ENCODE peak calls at places on chromosomes 6 and 20, in four cellular contexts. E, G, N and C are unnamed samples. For H3K27me3, the result is how much of the 10 kb centered on the place peaks cover.

GRCh38 chr6:112197636-112198035 is 56.7 kb downstream of the LAMA4 start:
- DNase-seq in G (no peak), N (no peak), E (no peak), C (no peak)

GRCh38 chr20:25058051-25058796 is at the start of gene ACSS1:
- DNase-seq in N (no peak), G (no peak), E (no peak), C (peak)

GRCh38 chr6:44039839-44040350 is 87.4 kb downstream of the MRPL14 start:
- DNase-seq in E (no peak), G (no peak), N (no peak), C (no peak)

GRCh38 chr6:51214442-51214841 is 395.8 kb downstream of the TFAP2B start:
- DNase-seq in N (no peak), E (no peak), G (no peak), C (no peak)

GRCh38 chr20:3472105-3472504 is 1.3 kb downstream of the ATRN start:
- DNase-seq in G (no peak), N (no peak), E (peak), C (no peak)

GRCh38 chr6:122620902-122621301 is 10.7 kb downstream of the PKIB start:
- DNase-seq in E (peak), N (no peak), G (no peak), C (no peak)

GRCh38 chr6:51182884-51183283 is 364.2 kb downstream of the TFAP2B start:
- DNase-seq in E (no peak), G (no peak), N (no peak), C (no peak)

GRCh38 chr6:62652692-62653328 is 366.8 kb upstream of the KHDRBS2 start:
- DNase-seq in N (no peak), E (no peak), G (no peak), C (no peak)

GRCh38 chr6:52310932-52311331 is 26.4 kb upstream of the MCM3 start:
- DNase-seq in N (peak), G (no peak), E (no peak), C (no peak)

GRCh38 chr6:169832247-169832948 is 81.0 kb downstream of the ERMARD start:
- DNase-seq in G (no peak), N (no peak), E (peak), C (no peak)

GRCh38 chr20:13396036-13396435 is 175.0 kb downstream of the ISM1 start:
- DNase-seq in G (no peak), E (no peak), N (no peak), C (no peak)

GRCh38 chr20:52318601-52319000 is 127.0 kb upstream of the ZFP64 start:
- DNase-seq in E (no peak), N (no peak), G (no peak), C (no peak)

GRCh38 chr6:88298446-88298845 is 132.3 kb upstream of the CNR1 start:
- DNase-seq in G (no peak), E (no peak), N (no peak), C (no peak)

GRCh38 chr6:89954721-89955148 is 60.5 kb downstream of the GJA10 start:
- DNase-seq in N (no peak), G (no peak), E (no peak), C (no peak)

GRCh38 chr20:31606928-31607639 is 2.0 kb downstream of the ID1 start:
- DNase-seq in G (no peak), N (no peak), E (peak), C (peak)

GRCh38 chr6:54817236-54817635 is 29.3 kb upstream of the FAM83B start:
- DNase-seq in E (no peak), G (no peak), N (no peak), C (no peak)

GRCh38 chr6:43579171-43579570 is 3.2 kb downstream of the POLH start:
- DNase-seq in N (no peak), G (no peak), E (peak), C (no peak)

GRCh38 chr6:118872318-118872717 is 21.6 kb upstream of the ASF1A start:
- DNase-seq in E (no peak), G (no peak), N (no peak), C (no peak)

GRCh38 chr6:11284996-11285395 is 52.5 kb upstream of the NEDD9 start:
- DNase-seq in N (no peak), G (no peak), E (no peak), C (no peak)

GRCh38 chr6:126614642-126615504 is 275.0 kb downstream of the CENPW start:
- DNase-seq in G (no peak), E (peak), N (no peak), C (no peak)

GRCh38 chr6:156269751-156270369 is 507.3 kb upstream of the ARID1B start:
- DNase-seq in G (no peak), E (no peak), N (no peak), C (peak)

GRCh38 chr6:134512946-134513345 is 195.0 kb upstream of the SGK1 start:
- DNase-seq in G (no peak), E (no peak), N (no peak), C (peak)

GRCh38 chr6:51936941-51937340 is 150.5 kb downstream of the PKHD1 start:
- DNase-seq in E (no peak), N (no peak), G (no peak), C (no peak)

GRCh38 chr6:165439928-165440554 is 130.6 kb upstream of the C6orf118 start:
- DNase-seq in E (peak), G (no peak), N (no peak), C (no peak)

GRCh38 chr20:19859444-19859843 is 101.4 kb downstream of the RIN2 start:
- DNase-seq in N (no peak), E (no peak), G (no peak), C (no peak)

GRCh38 chr20:37421988-37422387 is 76.0 kb downstream of the SRC start:
- DNase-seq in G (no peak), E (no peak), N (no peak), C (no peak)

GRCh38 chr6:70413829-70414494 is 654 bp downstream of the FAM135A start:
- DNase-seq in G (no peak), N (peak), E (no peak), C (peak)

GRCh38 chr6:30722280-30723112 is 2.3 kb downstream of the TUBB start:
- DNase-seq in G (no peak), N (peak), E (peak), C (no peak)

GRCh38 chr6:138105446-138105845 is 1.8 kb downstream of the PERP start:
- DNase-seq in G (no peak), E (peak), N (no peak), C (no peak)

GRCh38 chr20:48657426-48658197 is 170.2 kb downstream of the PREX1 start:
- DNase-seq in N (peak), G (no peak), E (peak), C (peak)

GRCh38 chr6:94389218-94389617 is 969.9 kb upstream of the EPHA7 start:
- DNase-seq in E (no peak), G (no peak), N (no peak), C (no peak)

GRCh38 chr6:40371621-40372020 is 215.5 kb downstream of the LRFN2 start:
- DNase-seq in G (no peak), N (no peak), E (no peak), C (no peak)

GRCh38 chr6:87241304-87241703 is 81.1 kb upstream of the SMIM8 start:
- DNase-seq in N (no peak), G (no peak), E (no peak), C (no peak)

DNA sequence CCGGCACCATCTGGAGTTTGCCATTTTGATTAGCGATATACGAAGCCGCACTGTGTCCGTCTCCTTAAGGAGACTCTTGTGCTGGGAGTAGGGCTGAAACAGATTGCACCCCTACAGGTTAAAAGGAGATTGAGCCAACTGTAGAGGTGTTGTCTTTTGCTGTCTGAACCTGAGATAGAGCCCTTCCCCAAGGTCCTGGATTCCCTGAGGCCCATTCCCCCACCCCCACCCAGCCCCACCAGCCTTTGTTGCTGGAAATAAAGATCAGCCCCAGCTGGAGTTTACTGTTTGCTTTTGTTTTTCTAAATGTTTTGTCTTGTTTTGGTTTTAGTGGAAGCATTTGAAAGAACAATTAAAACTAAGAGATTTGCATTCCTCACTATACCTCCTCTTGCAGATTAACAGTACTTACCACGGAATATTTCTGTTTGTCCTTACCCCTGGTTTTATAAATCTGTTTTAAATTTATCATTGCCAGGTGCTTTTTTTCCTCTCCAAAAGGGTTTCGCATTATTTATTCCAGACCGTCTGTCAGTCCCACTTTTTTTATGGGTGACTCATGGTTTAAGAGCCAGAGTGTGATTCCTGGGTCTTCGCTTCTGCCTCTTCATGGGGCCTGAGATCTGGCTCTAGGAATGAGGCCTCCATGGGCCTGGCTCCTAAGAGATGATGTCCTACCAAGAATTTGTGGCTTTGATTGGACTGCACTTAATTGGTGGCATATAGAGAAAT is 169.2 kb downstream of the DTNBP1 start:
- DNase-seq in G (no peak), E (no peak), N (no peak), C (no peak)
- TF ChIP-seq EP300 in G (no peak), E (no peak), N (no peak), C (no peak)

GRCh38 chr6:42532038-42532669 is 31.7 kb upstream of the UBR2 start:
- DNase-seq in N (peak), E (peak), G (no peak), C (no peak)
- TF ChIP-seq CTCF in N (peak), E (peak), G (peak), C (peak)

GRCh38 chr6:2877960-2878359 is 25.1 kb downstream of the SERPINB9 start:
- DNase-seq in N (no peak), E (no peak), G (no peak), C (no peak)
- H3K27me3 ChIP-seq in N (under half), E (under half), G (under half), C (under half)

GRCh38 chr6:45138765-45139164 is 189.4 kb upstream of the RUNX2 start:
- DNase-seq in G (no peak), E (no peak), N (no peak), C (no peak)
- TF ChIP-seq EP300 in G (no peak), E (no peak), N (no peak), C (no peak)